ENCODE peak calls at places on chromosomes 16 and 17, in five cellular contexts. R, U, M, L and D are unnamed samples. For H3K36me3, the result is how much of the 10 kb centered on the place peaks cover.

GRCh38 chr17:76844485-76844829 is 23.7 kb upstream of the MGAT5B start:
- DNase-seq in R (no peak), M (no peak), L (no peak), U (no peak), D (no peak)

GRCh38 chr17:41494524-41494923 is 4.8 kb upstream of the KRT36 start:
- DNase-seq in L (no peak), U (no peak), M (no peak), R (no peak), D (no peak)

GRCh38 chr17:43385046-43385831 is 13.6 kb upstream of the ARL4D start:
- DNase-seq in M (no peak), U (no peak), L (no peak), R (no peak), D (no peak)

GRCh38 chr16:55116165-55116894 is 185.7 kb downstream of the IRX5 start:
- DNase-seq in M (no peak), U (no peak), L (no peak), R (no peak), D (no peak)

GRCh38 chr16:50248845-50249244 is 17.5 kb upstream of the ADCY7 start:
- DNase-seq in U (no peak), L (peak), M (no peak), R (no peak), D (peak)

GRCh38 chr16:81720973-81721907 is 57.9 kb upstream of the PLCG2 start:
- DNase-seq in R (no peak), M (no peak), L (no peak), U (no peak), D (no peak)

GRCh38 chr16:21590791-21591190 is 8.6 kb upstream of the METTL9 start:
- DNase-seq in M (peak), R (no peak), L (no peak), U (peak), D (no peak)

GRCh38 chr16:74811911-74812310 is 37.3 kb upstream of the FA2H start:
- DNase-seq in L (no peak), M (no peak), U (no peak), R (no peak), D (no peak)

GRCh38 chr17:29162909-29163341 is 17.3 kb downstream of the MYO18A start:
- DNase-seq in U (peak), L (no peak), R (no peak), M (no peak), D (no peak)

GRCh38 chr16:24071990-24072389 is 184.1 kb upstream of the CACNG3 start:
- DNase-seq in M (no peak), U (no peak), L (no peak), R (no peak), D (no peak)

GRCh38 chr17:18184143-18185007 is 747 bp downstream of the ALKBH5 start:
- DNase-seq in L (peak), M (peak), R (peak), U (peak), D (peak)

GRCh38 chr16:88685156-88686061 is 898 bp downstream of the SNAI3 start:
- DNase-seq in L (peak), U (peak), R (no peak), M (peak), D (peak)

GRCh38 chr17:280901-281300 is 71.7 kb downstream of the RPH3AL start:
- DNase-seq in U (no peak), R (no peak), L (no peak), M (no peak), D (no peak)

GRCh38 chr17:63601439-63602371 is 1.0 kb downstream of the TACO1 start:
- DNase-seq in M (peak), L (no peak), R (no peak), U (peak), D (no peak)

GRCh38 chr16:27781981-27782880 is 232.3 kb downstream of the KATNIP start:
- DNase-seq in R (no peak), U (no peak), M (no peak), L (no peak), D (peak)

GRCh38 chr17:50161911-50162288 is 3.9 kb upstream of the SGCA start:
- DNase-seq in R (no peak), M (no peak), L (peak), U (no peak), D (peak)
- H3K4me3 ChIP-seq in R (peak), M (peak), L (peak), U (no peak), D (peak)

GRCh38 chr16:1557576-1557975 is 24.1 kb downstream of the TMEM204 start:
- DNase-seq in R (no peak), U (no peak), L (no peak), M (no peak), D (no peak)

GRCh38 chr16:1560866-1561265 is 27.4 kb downstream of the TMEM204 start:
- DNase-seq in U (no peak), R (no peak), M (no peak), L (no peak), D (no peak)

GRCh38 chr16:1560153-1560552 is 26.7 kb downstream of the TMEM204 start:
- DNase-seq in R (no peak), M (no peak), U (no peak), L (no peak), D (peak)

GRCh38 chr16:1561266-1561665 is 27.8 kb downstream of the TMEM204 start:
- DNase-seq in U (no peak), M (no peak), L (no peak), R (no peak), D (no peak)

GRCh38 chr16:1559446-1559975 is 26.0 kb downstream of the TMEM204 start:
- DNase-seq in M (no peak), L (no peak), R (no peak), U (no peak), D (no peak)
- H3K36me3 ChIP-seq in M (under half), L (under half), R (under half), U (under half), D (under half)

GRCh38 chr17:78032166-78032565 is 73.7 kb downstream of the TNRC6C start:
- DNase-seq in L (no peak), R (no peak), U (peak), M (no peak), D (no peak)
- H3K4me3 ChIP-seq in L (no peak), R (no peak), U (no peak), M (no peak), D (no peak)

DNA sequence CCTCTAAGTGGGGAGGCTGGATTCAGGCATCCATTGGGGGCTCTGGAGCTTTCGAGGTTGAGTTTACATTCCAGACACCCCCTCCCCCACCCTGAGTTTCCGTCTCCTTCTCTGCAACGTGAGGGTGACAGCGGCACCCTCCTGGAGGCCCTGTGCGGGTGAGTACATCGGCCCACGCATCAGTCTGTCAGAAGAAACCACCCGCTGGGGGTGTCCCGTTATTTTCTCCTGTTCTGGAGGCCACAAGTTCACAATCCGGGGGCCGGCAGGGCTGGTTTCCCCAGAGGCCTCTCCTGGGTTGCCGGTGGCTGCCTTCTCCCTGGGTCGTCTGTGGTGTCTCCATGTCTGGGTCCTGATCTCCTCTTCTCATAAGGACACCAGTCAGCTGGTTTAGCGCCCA is 35.7 kb downstream of the GSE1 start:
- DNase-seq in M (no peak), R (no peak), L (no peak), U (no peak), D (no peak)
- H3K36me3 ChIP-seq in M (under half), R (under half), L (under half), U (under half), D (under half)